ENCODE peak calls at places on chromosomes 5 and 9, in six cellular contexts. G is uterus, L is fibroblast of mammary gland, W is WERI-Rb-1, F is A549, E is body of pancreas. D is an unnamed sample.

GRCh38 chr9:15298362-15298761 is 8.7 kb downstream of the TTC39B start:
- DNase-seq in L (peak), W (no peak), F (no peak), G (no peak), E (no peak), D (no peak)

GRCh38 chr9:128457207-128457606 is 1.4 kb downstream of the ODF2 start:
- DNase-seq in L (no peak), E (no peak), F (no peak), W (no peak), G (no peak), D (no peak)

GRCh38 chr5:95973793-95974325 is 12.2 kb upstream of the ELL2 start:
- DNase-seq in F (no peak), E (no peak), L (no peak), W (no peak), G (no peak), D (no peak)

GRCh38 chr5:140220032-140220697 is 45.2 kb downstream of the CYSTM1 start:
- DNase-seq in F (no peak), L (peak), G (no peak), E (no peak), W (no peak), D (no peak)

GRCh38 chr5:178786859-178787499 is 56.5 kb upstream of the ZNF354A start:
- DNase-seq in G (no peak), E (peak), L (peak), W (no peak), F (peak), D (peak)

GRCh38 chr9:2039294-2040180 is 24.4 kb downstream of the SMARCA2 start:
- DNase-seq in G (peak), W (no peak), L (no peak), E (no peak), F (no peak), D (no peak)

GRCh38 chr5:174204914-174205313 is 159.4 kb downstream of the NSG2 start:
- DNase-seq in L (no peak), F (no peak), E (peak), W (no peak), G (no peak), D (no peak)

GRCh38 chr9:70044450-70045307 is 1.0 kb downstream of the MAMDC2 start:
- DNase-seq in L (peak), W (no peak), G (no peak), F (no peak), E (no peak), D (no peak)

GRCh38 chr5:134917070-134917831 is 12.3 kb downstream of the PCBD2 start:
- DNase-seq in E (no peak), L (no peak), G (no peak), F (no peak), W (peak), D (no peak)

GRCh38 chr5:143582176-143582575 is 178.7 kb upstream of the NR3C1 start:
- DNase-seq in G (no peak), W (no peak), F (no peak), E (no peak), L (no peak), D (no peak)

GRCh38 chr5:122126177-122126701 is 3.1 kb upstream of the ZNF474 start:
- DNase-seq in E (no peak), G (no peak), L (peak), W (no peak), F (no peak), D (no peak)

GRCh38 chr5:122129332-122129731 is at the start of gene ZNF474:
- DNase-seq in G (peak), E (peak), F (peak), W (no peak), L (peak), D (no peak)

GRCh38 chr5:122126711-122127385 is 2.5 kb upstream of the ZNF474 start:
- DNase-seq in E (no peak), G (no peak), W (no peak), F (no peak), L (peak), D (no peak)

GRCh38 chr5:122124766-122125165 is 4.6 kb upstream of the ZNF474 start:
- DNase-seq in G (no peak), F (no peak), E (no peak), W (no peak), L (no peak), D (no peak)

DNA sequence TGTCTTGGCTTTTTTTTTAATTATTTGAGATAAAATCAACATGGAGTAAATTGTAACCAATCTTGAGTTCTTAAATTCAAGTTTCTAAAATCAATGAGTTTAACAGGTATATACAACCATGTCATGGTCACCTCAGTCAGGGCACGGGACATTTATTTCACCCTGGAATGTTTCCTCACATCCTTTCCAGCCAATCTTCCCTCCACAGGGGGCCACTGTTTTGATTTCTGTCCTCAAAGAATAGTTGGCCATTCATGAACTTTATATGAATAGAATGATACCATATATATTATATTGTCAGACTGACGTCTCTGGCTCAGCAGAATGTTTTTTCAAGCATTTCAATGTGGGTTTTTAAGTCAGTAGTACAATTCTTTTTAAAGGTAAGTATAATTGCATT is 806 bp downstream of the ZNF474 start:
- DNase-seq in E (no peak), F (no peak), G (no peak), W (no peak), L (no peak), D (no peak)
- TF ChIP-seq CTCF in E (no peak), F (no peak), G (no peak), W (no peak), L (no peak), D (no peak)

GRCh38 chr5:138594305-138595058 is 19.3 kb upstream of the HSPA9 start:
- DNase-seq in E (no peak), F (no peak), W (no peak), G (no peak), L (no peak), D (no peak)
- TF ChIP-seq CTCF in E (no peak), F (peak), W (peak), G (no peak), L (peak), D (peak)

DNA sequence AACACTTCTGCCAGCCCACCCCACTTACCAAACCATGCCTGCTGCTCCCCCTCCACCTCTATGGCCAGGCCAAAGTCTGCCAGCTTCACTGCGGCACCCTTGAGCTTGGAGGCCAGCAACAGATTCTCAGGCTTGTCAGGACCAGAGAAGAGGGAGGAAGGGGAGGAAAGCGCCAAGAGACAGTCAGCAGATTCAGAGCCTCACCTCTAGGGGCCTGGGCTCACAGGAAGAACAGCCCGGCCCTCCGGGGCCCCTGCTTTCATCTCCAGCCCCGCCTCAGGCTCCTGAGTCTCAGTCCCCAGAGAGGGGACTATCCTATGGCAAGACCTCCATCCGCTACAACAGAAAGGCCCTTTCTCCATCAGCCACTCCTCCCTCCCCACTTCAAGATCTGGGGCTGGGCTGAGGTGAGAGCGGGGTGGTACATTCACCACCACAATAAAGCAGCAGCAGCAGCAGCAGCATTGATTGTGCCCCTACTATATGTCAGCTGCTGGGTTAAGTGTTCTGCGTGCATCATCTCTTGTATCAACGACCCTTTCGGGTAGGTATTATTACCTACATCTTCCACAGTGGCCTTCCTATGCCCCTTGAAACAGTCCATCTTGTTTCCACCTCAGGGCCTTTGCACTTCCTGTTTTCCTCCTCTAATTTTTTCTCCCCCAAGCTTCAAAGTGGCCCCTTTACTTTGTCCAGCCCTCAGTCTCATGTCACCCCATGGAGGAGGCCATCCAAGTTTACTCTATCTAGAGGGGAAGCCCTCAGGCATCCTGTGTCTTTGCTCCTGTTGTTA is 36.0 kb downstream of the CAMK2A start:
- DNase-seq in F (no peak), E (no peak), G (no peak), W (no peak), L (no peak), D (no peak)
- TF ChIP-seq CTCF in F (no peak), E (no peak), G (no peak), W (no peak), L (no peak), D (no peak)

DNA sequence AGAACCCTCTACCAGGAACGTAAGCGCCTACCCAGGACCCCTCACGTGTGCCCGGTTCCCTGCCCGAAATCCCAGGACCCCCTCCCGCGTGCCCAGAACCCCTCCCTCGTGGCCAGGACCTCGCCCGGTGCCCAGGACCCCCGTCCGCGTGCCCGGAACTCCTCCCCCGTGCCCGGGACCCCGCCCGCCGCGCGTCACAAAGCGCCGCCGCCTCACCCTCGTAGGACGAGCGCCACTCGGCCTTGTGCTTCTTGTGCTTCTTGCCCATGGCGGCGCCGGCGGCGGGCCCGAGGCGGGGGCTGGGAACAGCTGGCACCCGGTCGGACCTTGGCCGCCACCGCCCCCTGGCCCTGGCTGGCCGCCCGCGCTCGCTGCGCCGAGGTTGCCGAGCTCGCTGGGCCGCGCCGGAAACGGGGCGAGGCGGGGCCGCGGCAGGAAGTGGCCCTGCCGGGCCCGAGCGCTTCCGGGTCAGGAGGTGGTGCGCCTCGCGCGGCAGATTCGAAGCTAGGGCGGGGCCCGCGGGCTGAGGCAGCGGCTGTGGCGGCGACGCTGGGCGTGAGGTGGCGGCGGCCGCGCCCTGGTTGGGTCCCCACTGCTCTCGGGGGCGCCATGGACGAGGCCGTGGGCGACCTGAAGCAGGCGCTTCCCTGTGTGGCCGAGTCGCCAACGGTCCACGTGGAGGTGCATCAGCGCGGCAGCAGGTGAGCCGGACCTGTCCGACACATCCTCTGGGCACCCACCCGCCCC is at the start of the genes BRD9 and TRIP13:
- DNase-seq in L (peak), W (peak), E (peak), G (peak), F (peak), D (peak)
- TF ChIP-seq CTCF in L (no peak), W (no peak), E (no peak), G (peak), F (no peak), D (no peak)

DNA sequence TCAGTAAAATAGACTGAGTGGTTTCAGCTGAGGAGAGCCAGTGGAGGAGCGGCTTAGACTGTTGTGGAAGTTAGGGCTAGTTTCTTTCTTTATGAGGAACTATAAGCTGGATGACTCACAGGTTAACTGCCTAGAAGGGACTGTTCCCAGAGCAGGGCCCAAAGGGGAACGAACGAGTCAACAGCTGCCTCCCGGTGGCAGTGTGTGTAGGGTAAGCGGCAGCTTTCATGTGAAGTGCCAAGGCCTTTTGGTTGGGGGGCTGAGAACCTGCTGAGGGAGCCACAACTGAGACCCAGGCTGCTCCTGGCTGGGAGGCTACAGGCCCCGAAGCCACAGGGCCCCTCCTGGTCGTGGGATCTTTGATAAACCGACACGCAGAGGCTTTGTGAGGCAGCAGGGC is 7.0 kb downstream of the SQSTM1 start:
- DNase-seq in G (no peak), W (no peak), L (peak), F (no peak), E (peak), D (no peak)
- TF ChIP-seq CTCF in G (no peak), W (no peak), L (peak), F (no peak), E (no peak), D (no peak)

GRCh38 chr9:97109194-97109811 is 70.4 kb upstream of the CTSV start:
- DNase-seq in E (peak), L (peak), W (peak), F (peak), G (no peak), D (no peak)
- TF ChIP-seq CTCF in E (peak), L (peak), W (peak), F (peak), G (no peak), D (peak)

GRCh38 chr5:35921930-35922329 is 16.5 kb downstream of the CAPSL start:
- DNase-seq in W (no peak), E (no peak), F (no peak), G (no peak), L (no peak), D (no peak)

GRCh38 chr5:35922468-35922867 is 16.0 kb downstream of the CAPSL start:
- DNase-seq in W (no peak), L (no peak), F (peak), E (no peak), G (no peak), D (no peak)

GRCh38 chr5:35924122-35924949 is 14.1 kb downstream of the CAPSL start:
- DNase-seq in W (no peak), G (no peak), L (peak), F (no peak), E (no peak), D (no peak)

GRCh38 chr5:35926389-35927051 is 11.9 kb downstream of the CAPSL start:
- DNase-seq in L (peak), W (peak), G (peak), F (peak), E (peak), D (peak)

DNA sequence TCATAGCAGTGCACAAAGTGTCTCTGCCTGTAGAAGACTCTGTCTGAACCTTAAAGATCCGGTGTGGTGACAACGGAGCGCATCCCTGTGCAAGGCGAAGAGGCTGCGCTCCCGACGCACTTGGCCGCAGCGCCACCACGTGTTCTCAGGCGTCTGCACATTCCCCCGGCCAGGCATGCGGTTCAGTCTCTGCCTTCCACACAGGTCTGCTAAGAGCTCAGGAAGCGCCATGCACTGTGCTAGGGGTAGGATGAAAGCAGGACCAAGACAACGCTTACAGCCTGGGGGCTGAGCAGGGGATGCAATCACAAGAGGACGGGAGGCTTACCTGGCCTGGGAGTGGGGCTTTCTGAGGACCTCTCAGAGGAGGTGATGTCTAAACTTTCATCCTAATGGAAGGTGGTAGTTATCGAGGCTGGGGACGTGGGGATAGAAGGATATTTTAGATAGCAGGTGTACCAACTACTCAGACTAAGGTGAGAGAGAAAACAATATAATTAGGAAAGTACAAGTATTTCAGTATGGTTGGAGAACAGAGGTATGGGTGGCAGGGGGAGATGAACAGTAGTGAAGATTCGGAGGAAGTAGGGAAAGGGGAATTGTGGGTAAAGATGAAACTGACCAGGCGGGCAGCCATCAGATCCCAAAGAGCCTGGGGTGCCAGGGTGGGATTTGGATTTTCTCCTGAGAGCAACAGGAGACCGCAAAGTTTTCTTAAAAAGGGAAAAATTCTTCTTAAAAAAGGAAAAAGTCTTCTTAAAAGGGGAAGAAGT is 13.3 kb downstream of the CAPSL start:
- DNase-seq in F (peak), W (peak), L (peak), E (peak), G (peak), D (no peak)
- TF ChIP-seq CTCF in F (peak), W (peak), L (peak), E (no peak), G (peak), D (peak)

GRCh38 chr9:88661759-88662158 is 126.8 kb downstream of the NXNL2 start:
- DNase-seq in L (peak), E (no peak), G (no peak), F (peak), W (no peak), D (no peak)

GRCh38 chr9:88659126-88659525 is 124.1 kb downstream of the NXNL2 start:
- DNase-seq in W (no peak), E (no peak), G (no peak), L (no peak), F (no peak), D (peak)

GRCh38 chr9:88658311-88658822 is 123.4 kb downstream of the NXNL2 start:
- DNase-seq in G (peak), E (peak), L (peak), F (peak), W (no peak), D (no peak)

GRCh38 chr9:88657893-88658292 is 122.9 kb downstream of the NXNL2 start:
- DNase-seq in L (no peak), G (no peak), E (no peak), W (no peak), F (peak), D (no peak)

DNA sequence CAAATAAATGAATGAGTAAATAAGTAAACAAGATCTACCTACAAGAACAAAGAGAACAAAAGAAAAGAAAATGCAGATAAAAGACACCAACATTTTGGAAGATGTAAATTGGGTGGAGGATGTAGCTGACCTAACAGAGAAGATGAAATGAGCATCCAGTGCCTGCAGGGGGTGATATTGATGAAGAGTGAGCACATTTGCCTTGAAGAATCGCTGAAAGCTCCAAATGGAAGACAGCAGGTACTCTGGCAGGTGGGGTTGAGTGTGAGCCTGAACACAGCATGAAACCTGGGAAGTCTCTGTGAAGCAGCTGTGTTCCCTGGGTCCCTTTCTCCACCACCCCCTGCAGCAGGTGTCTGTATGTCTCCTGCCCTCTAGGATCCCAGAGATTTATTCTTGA is 125.6 kb downstream of the NXNL2 start:
- DNase-seq in L (peak), E (no peak), F (peak), W (peak), G (no peak), D (no peak)
- TF ChIP-seq CTCF in L (peak), E (no peak), F (peak), W (peak), G (no peak), D (peak)

D was measured in keratinocyte.